ENCODE peak calls at places on chromosomes 7 and 10, in ten cellular contexts. P is upper lobe of left lung, U is body of pancreas, O is right lobe of liver, S is heart left ventricle, X is ovary, C is HCT116, W is suprapubic skin, E is Peyer's patch, I is uterus. Z is an unnamed sample. For H3K4me1, the result is how much of the 10 kb centered on the place peaks cover.

GRCh38 chr7:73602721-73603651 is 21.3 kb downstream of the MLXIPL start:
- DNase-seq in P (peak), U (no peak), O (no peak), S (no peak), X (no peak), C (no peak), W (no peak), E (no peak), I (no peak), Z (no peak)

GRCh38 chr10:2214035-2214434 is 476.7 kb upstream of the ADARB2 start:
- DNase-seq in P (no peak), U (no peak), O (no peak), S (no peak), X (no peak), C (no peak), W (no peak), E (no peak), I (no peak), Z (no peak)

GRCh38 chr10:81219758-81220157 is 655.2 kb upstream of the NRG3 start:
- DNase-seq in P (no peak), U (no peak), O (no peak), S (no peak), X (no peak), C (no peak), W (no peak), E (no peak), I (no peak), Z (no peak)

GRCh38 chr10:73404690-73405089 is 9.2 kb downstream of the ANXA7 start:
- DNase-seq in P (no peak), U (no peak), O (no peak), S (no peak), X (no peak), C (no peak), W (no peak), E (no peak), I (no peak), Z (no peak)

GRCh38 chr7:152974577-152974976 is 215.0 kb downstream of the ACTR3B start:
- DNase-seq in P (no peak), U (no peak), O (peak), S (no peak), X (no peak), C (no peak), W (no peak), E (no peak), I (no peak), Z (no peak)

GRCh38 chr10:127039435-127039834 is 134.2 kb downstream of the DOCK1 start:
- DNase-seq in P (no peak), U (no peak), O (no peak), S (no peak), X (no peak), C (no peak), W (no peak), E (no peak), I (no peak), Z (no peak)

GRCh38 chr10:88725798-88726197 is 19.7 kb downstream of the LIPK start:
- DNase-seq in P (no peak), U (no peak), O (no peak), S (no peak), X (no peak), C (no peak), W (no peak), E (no peak), I (no peak), Z (no peak)

GRCh38 chr10:127886371-127887051 is 6.2 kb downstream of the CLRN3 start:
- DNase-seq in P (peak), U (no peak), O (peak), S (no peak), X (no peak), C (no peak), W (no peak), E (peak), I (no peak), Z (no peak)

GRCh38 chr10:13417459-13418126 is 69.5 kb upstream of the SEPHS1 start:
- DNase-seq in P (no peak), U (no peak), O (no peak), S (no peak), X (no peak), C (no peak), W (no peak), E (no peak), I (no peak), Z (no peak)

GRCh38 chr7:158280467-158281154 is 307.0 kb downstream of the PTPRN2 start:
- DNase-seq in P (peak), U (no peak), O (no peak), S (peak), X (no peak), C (no peak), W (peak), E (no peak), I (no peak), Z (no peak)

GRCh38 chr7:131004371-131004770 is 270.4 kb upstream of the KLF14 start:
- DNase-seq in P (no peak), U (no peak), O (no peak), S (no peak), X (no peak), C (no peak), W (no peak), E (no peak), I (no peak), Z (no peak)

GRCh38 chr10:103592186-103593021 is 98.9 kb downstream of the NEURL1 start:
- DNase-seq in P (no peak), U (peak), O (no peak), S (no peak), X (no peak), C (peak), W (no peak), E (peak), I (peak), Z (no peak)

GRCh38 chr7:111744501-111745155 is 182.3 kb upstream of the IMMP2L start:
- DNase-seq in P (no peak), U (no peak), O (no peak), S (no peak), X (no peak), C (no peak), W (no peak), E (no peak), I (no peak), Z (no peak)

GRCh38 chr7:128830231-128831177 is at the start of gene FLNC:
- DNase-seq in P (peak), U (peak), O (no peak), S (peak), X (peak), C (no peak), W (no peak), E (peak), I (peak), Z (no peak)

GRCh38 chr7:93894966-93895650 is 4.6 kb upstream of the TFPI2 start:
- DNase-seq in P (no peak), U (no peak), O (no peak), S (no peak), X (no peak), C (no peak), W (no peak), E (no peak), I (no peak), Z (no peak)

GRCh38 chr10:106175760-106176377 is 988.6 kb downstream of the SORCS1 start:
- DNase-seq in P (no peak), U (no peak), O (no peak), S (no peak), X (no peak), C (no peak), W (no peak), E (no peak), I (no peak), Z (no peak)

GRCh38 chr7:21504021-21504420 is 38.8 kb upstream of the DNAH11 start:
- DNase-seq in P (no peak), U (no peak), O (no peak), S (no peak), X (no peak), C (no peak), W (no peak), E (no peak), I (no peak), Z (no peak)

GRCh38 chr10:28463676-28464395 is 69.1 kb upstream of the WAC start:
- DNase-seq in P (no peak), U (peak), O (no peak), S (no peak), X (no peak), C (no peak), W (no peak), E (no peak), I (no peak), Z (no peak)

GRCh38 chr10:22620140-22620857 is 94.1 kb downstream of the PIP4K2A start:
- DNase-seq in P (no peak), U (peak), O (no peak), S (peak), X (peak), C (peak), W (peak), E (no peak), I (peak), Z (peak)

GRCh38 chr10:21519327-21519933 is 6.1 kb downstream of the SKIDA1 start:
- DNase-seq in P (no peak), U (no peak), O (no peak), S (no peak), X (no peak), C (no peak), W (no peak), E (no peak), I (no peak), Z (no peak)

GRCh38 chr7:150520145-150520544 is 5.5 kb downstream of the GIMAP7 start:
- DNase-seq in P (no peak), U (no peak), O (no peak), S (no peak), X (no peak), C (no peak), W (no peak), E (no peak), I (no peak), Z (no peak)

GRCh38 chr10:69348824-69349541 is 67.7 kb downstream of the TACR2 start:
- DNase-seq in P (no peak), U (no peak), O (no peak), S (peak), X (no peak), C (no peak), W (peak), E (no peak), I (peak), Z (peak)

GRCh38 chr10:69352569-69353264 is 64.0 kb downstream of the TACR2 start:
- DNase-seq in P (no peak), U (no peak), O (no peak), S (no peak), X (no peak), C (no peak), W (no peak), E (no peak), I (no peak), Z (no peak)

GRCh38 chr10:69351589-69351988 is 65.1 kb downstream of the TACR2 start:
- DNase-seq in P (no peak), U (no peak), O (no peak), S (no peak), X (no peak), C (no peak), W (no peak), E (no peak), I (no peak), Z (no peak)

GRCh38 chr10:69346776-69347175 is 68.5 kb downstream of the HK1 start:
- DNase-seq in P (no peak), U (no peak), O (no peak), S (no peak), X (no peak), C (no peak), W (no peak), E (no peak), I (no peak), Z (no peak)

DNA sequence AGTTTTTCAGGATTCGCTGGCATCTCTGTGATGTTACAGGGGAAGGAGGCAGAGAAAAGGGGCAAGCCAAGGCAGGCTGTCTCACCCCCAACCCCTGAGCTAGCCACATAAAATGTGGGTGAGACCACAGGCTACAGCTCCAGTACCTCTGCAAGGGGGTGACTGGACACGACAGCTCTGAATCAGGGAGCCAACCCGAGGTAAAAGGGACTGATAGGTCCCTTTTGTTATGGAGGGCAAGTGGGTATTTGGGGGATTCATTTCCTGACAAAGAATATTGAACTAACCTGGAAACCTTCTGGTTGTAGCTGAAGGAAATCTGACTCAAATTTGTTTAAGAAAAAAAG is 67.2 kb downstream of the TACR2 start:
- DNase-seq in P (no peak), U (no peak), O (no peak), S (no peak), X (no peak), C (no peak), W (no peak), E (no peak), I (no peak), Z (no peak)
- H3K27ac ChIP-seq in P (peak), U (peak), O (no peak), S (no peak), X (no peak), C (no peak), W (peak), E (peak), I (no peak), Z (peak)

GRCh38 chr7:13991791-13992620 is 2.5 kb upstream of the ETV1 start:
- DNase-seq in P (no peak), U (no peak), O (no peak), S (no peak), X (no peak), C (no peak), W (no peak), E (no peak), I (no peak), Z (no peak)
- H3K4me1 ChIP-seq in P (under half), U (under half), O (under half), S (under half), X (under half), C (under half), W (under half), E (under half), I (under half), Z (under half)

DNA sequence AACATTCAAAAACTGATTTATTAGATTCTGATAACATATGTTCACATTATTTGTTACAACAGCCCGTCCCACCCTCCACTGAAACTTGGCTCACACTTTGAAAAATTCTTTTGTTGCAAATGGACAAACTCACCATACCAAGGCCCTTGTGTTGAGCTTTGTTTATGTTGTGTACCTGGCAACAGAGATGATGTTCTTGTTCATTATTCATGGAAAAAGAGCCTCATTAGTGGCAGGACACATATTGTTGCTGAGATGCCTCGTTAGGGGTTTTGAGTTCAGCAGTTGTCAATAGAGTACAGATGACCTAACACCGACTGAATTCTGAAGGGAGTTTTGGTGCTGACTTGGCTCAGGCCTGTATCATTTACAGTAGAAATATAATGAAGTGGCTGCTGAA is 149.9 kb downstream of the WNT2 start:
- DNase-seq in P (no peak), U (no peak), O (no peak), S (no peak), X (no peak), C (no peak), W (no peak), E (no peak), I (no peak), Z (no peak)
- TF ChIP-seq POLR2A in P (no peak), U (no peak), O (no peak), S (no peak), X (no peak), C (no peak), W (no peak), E (no peak), I (no peak), Z (no peak)

GRCh38 chr7:30855936-30856335 is 55.7 kb upstream of the AQP1 start:
- DNase-seq in P (no peak), U (no peak), O (no peak), S (no peak), X (no peak), C (no peak), W (no peak), E (no peak), I (no peak), Z (no peak)
- H3K27ac ChIP-seq in P (no peak), U (no peak), O (no peak), S (no peak), X (no peak), C (no peak), W (no peak), E (no peak), I (no peak), Z (no peak)

Z was measured in tibial nerve.